ENCODE peak calls at places on chromosomes 12 and 14, in seven cellular contexts. G, R, O, V, D, B and U are unnamed samples.

GRCh38 chr12:32454075-32454474 is 54.7 kb downstream of the FGD4 start:
- DNase-seq in V (no peak), O (no peak), B (no peak), D (no peak), G (no peak), R (no peak), U (no peak)

GRCh38 chr12:49369723-49370145 is 2.5 kb downstream of the SPATS2 start:
- DNase-seq in G (no peak), O (peak; percentile 35), B (peak; percentile 64), V (no peak), R (no peak), D (no peak), U (no peak)

GRCh38 chr12:51694146-51694545 is 103.1 kb downstream of the SCN8A start:
- DNase-seq in O (no peak), D (no peak), V (no peak), G (no peak), B (no peak), R (no peak), U (no peak)

GRCh38 chr14:66315098-66315497 is 171.1 kb upstream of the CCDC196 start:
- DNase-seq in V (no peak), B (no peak), O (no peak), D (no peak), G (no peak), R (no peak), U (no peak)

GRCh38 chr12:74539765-74540526 is 2.3 kb downstream of the ATXN7L3B start:
- DNase-seq in R (no peak), D (no peak), O (no peak), V (no peak), B (no peak), G (peak; percentile 45), U (no peak)

GRCh38 chr12:132546647-132547046 is 56.7 kb downstream of the FBRSL1 start:
- DNase-seq in V (peak; percentile 33), D (no peak), G (no peak), R (no peak), O (no peak), B (no peak), U (no peak)

GRCh38 chr12:99960312-99960711 is 24.4 kb downstream of the ANKS1B start:
- DNase-seq in R (no peak), V (no peak), B (no peak), G (no peak), O (no peak), D (no peak), U (no peak)

GRCh38 chr12:51869490-51869865 is 18.4 kb upstream of the ANKRD33 start:
- DNase-seq in R (no peak), O (no peak), D (no peak), B (no peak), V (no peak), G (no peak), U (no peak)

GRCh38 chr12:9948606-9949286 is 16.6 kb upstream of the CLEC2A start:
- DNase-seq in R (no peak), G (no peak), B (peak; percentile 62), D (no peak), O (no peak), V (no peak), U (no peak)

GRCh38 chr12:88235183-88235833 is 93.2 kb downstream of the TMTC3 start:
- DNase-seq in O (peak; percentile 40), V (no peak), G (no peak), R (no peak), B (no peak), D (no peak), U (no peak)

GRCh38 chr12:4997939-4998338 is 45.7 kb upstream of the KCNA5 start:
- DNase-seq in R (no peak), O (no peak), V (no peak), B (no peak), D (no peak), G (peak; percentile 91), U (no peak)

GRCh38 chr12:110006115-110006514 is 6.9 kb downstream of the ANKRD13A start:
- DNase-seq in R (no peak), D (no peak), G (no peak), B (no peak), V (no peak), O (no peak), U (no peak)

GRCh38 chr12:47768323-47768811 is 4.7 kb upstream of the SLC48A1 start:
- DNase-seq in D (no peak), B (no peak), V (no peak), R (no peak), O (no peak), G (no peak), U (no peak)

GRCh38 chr14:87992349-87992719 is 648 bp downstream of the GALC start:
- DNase-seq in G (no peak), R (no peak), V (no peak), D (no peak), B (no peak), O (no peak), U (no peak)

GRCh38 chr12:779745-780734 is 27.7 kb downstream of the WNK1 start:
- DNase-seq in B (no peak), O (no peak), D (no peak), G (no peak), V (no peak), R (no peak), U (no peak)

GRCh38 chr12:85804663-85805062 is 31.5 kb downstream of the RASSF9 start:
- DNase-seq in D (no peak), O (no peak), V (no peak), G (no peak), B (no peak), R (no peak), U (no peak)

GRCh38 chr12:47885566-47885965 is 19.2 kb downstream of the VDR start:
- DNase-seq in O (no peak), G (no peak), D (no peak), R (no peak), V (no peak), B (no peak), U (no peak)

GRCh38 chr14:55446127-55446736 is 5.8 kb upstream of the TBPL2 start:
- DNase-seq in R (peak; percentile 18), D (peak; percentile 33), V (peak; percentile 73), G (no peak), O (peak; percentile 73), B (peak; percentile 67), U (peak; percentile 13)

GRCh38 chr14:94373708-94374107 is 14.7 kb downstream of the SERPINA1 start:
- DNase-seq in B (no peak), G (no peak), O (no peak), R (no peak), V (no peak), D (no peak), U (no peak)

GRCh38 chr14:68747366-68747765 is 45.5 kb downstream of the ZFP36L1 start:
- DNase-seq in G (no peak), B (no peak), R (no peak), O (no peak), D (no peak), V (no peak), U (no peak)

GRCh38 chr14:99357856-99358390 is 85.9 kb upstream of the BCL11B start:
- DNase-seq in D (no peak), G (peak; percentile 42), R (no peak), V (no peak), O (no peak), B (no peak), U (no peak)

GRCh38 chr14:104866451-104867370 is 1.6 kb downstream of the CEP170B start:
- DNase-seq in R (no peak), D (no peak), O (no peak), B (no peak), G (no peak), V (no peak), U (no peak)

GRCh38 chr14:88563845-88564244 is 1.0 kb downstream of the ZC3H14 start:
- DNase-seq in B (no peak), O (no peak), D (no peak), R (no peak), V (no peak), G (no peak), U (no peak)

GRCh38 chr14:72476657-72477499 is 417.0 kb downstream of the DPF3 start:
- DNase-seq in G (no peak), O (peak; percentile 65), D (peak; percentile 46), B (peak; percentile 79), R (no peak), V (no peak), U (peak; percentile 27)

GRCh38 chr14:73457050-73457934 is 1.1 kb downstream of the NUMB start:
- DNase-seq in B (no peak), G (peak; percentile 84), R (peak; percentile 5), D (no peak), V (no peak), O (peak; percentile 23), U (peak; percentile 12)

GRCh38 chr14:61461808-61462275 is 140.5 kb downstream of the PRKCH start:
- DNase-seq in V (peak; percentile 33), B (peak; percentile 60), R (no peak), D (peak; percentile 57), G (no peak), O (peak; percentile 51), U (no peak)

GRCh38 chr12:10069099-10069498 is 29.7 kb downstream of the CLEC1A start:
- DNase-seq in V (peak; percentile 6), G (no peak), R (no peak), B (no peak), O (no peak), D (no peak), U (no peak)